ENCODE peak calls at places on chromosomes 2 and 18, in ten cellular contexts. K is ovary, W is fibroblast of lung, J is lower leg skin, B is AG04450, C is lower lobe of right lung, U is GM20000, Y is fibroblast of pulmonary artery, F is dorsolateral prefrontal cortex, S is HepG2. H is an unnamed sample.
A peak's percentile ranks its signal among the peaks of the same experiment; 100 is the strongest.

GRCh38 chr18:11981633-11982366 is 493 bp downstream of the IMPA2 start:
- DNase-seq in W (peak; percentile 30), U (peak; percentile 42), S (peak; percentile 92), J (peak; percentile 92), C (peak; percentile 75), K (peak; percentile 47), B (no peak), Y (no peak), F (no peak), H (peak; percentile 60)

GRCh38 chr2:204900487-204900886 is 355.2 kb downstream of the PARD3B start:
- DNase-seq in S (peak; percentile 43), W (no peak), J (no peak), B (no peak), F (no peak), K (no peak), C (no peak), Y (no peak), U (no peak), H (no peak)

GRCh38 chr2:68122680-68122964 is 35.1 kb upstream of the PNO1 start:
- DNase-seq in F (no peak), W (no peak), C (no peak), J (no peak), S (no peak), U (no peak), Y (no peak), K (no peak), B (no peak), H (no peak)

GRCh38 chr2:9821805-9822445 is 21.3 kb upstream of the TAF1B start:
- DNase-seq in J (peak; percentile 68), K (no peak), B (no peak), Y (no peak), F (no peak), W (no peak), U (no peak), C (no peak), S (no peak), H (no peak)

GRCh38 chr2:215397632-215398341 is 38.1 kb downstream of the FN1 start:
- DNase-seq in C (no peak), J (no peak), U (no peak), K (no peak), B (no peak), F (no peak), Y (no peak), W (peak; percentile 51), S (peak; percentile 57), H (no peak)

GRCh38 chr2:172098650-172099471 is 3.8 kb downstream of the DLX2 start:
- DNase-seq in J (peak; percentile 89), U (peak; percentile 78), W (no peak), Y (peak; percentile 57), S (peak; percentile 84), K (no peak), C (no peak), B (no peak), F (no peak), H (no peak)

GRCh38 chr2:199379251-199379650 is 78.5 kb downstream of the SATB2 start:
- DNase-seq in C (no peak), F (no peak), Y (peak; percentile 13), W (peak; percentile 64), B (no peak), S (no peak), U (no peak), J (no peak), K (no peak), H (no peak)

GRCh38 chr2:164735309-164735919 is 106.2 kb downstream of the COBLL1 start:
- DNase-seq in C (no peak), K (no peak), S (no peak), J (no peak), F (no peak), W (no peak), Y (no peak), U (no peak), B (no peak), H (no peak)

GRCh38 chr2:69054431-69054830 is 41.5 kb downstream of the ANTXR1 start:
- DNase-seq in F (no peak), W (peak; percentile 20), B (no peak), K (no peak), C (no peak), Y (peak; percentile 23), S (no peak), J (no peak), U (peak; percentile 22), H (no peak)

GRCh38 chr2:23260621-23261020 is 124.4 kb upstream of the KLHL29 start:
- DNase-seq in F (no peak), W (no peak), C (no peak), J (no peak), S (no peak), B (no peak), Y (no peak), U (no peak), K (no peak), H (no peak)

GRCh38 chr2:69171829-69172228 is 158.8 kb downstream of the ANTXR1 start:
- DNase-seq in U (no peak), S (no peak), C (no peak), F (no peak), J (no peak), K (no peak), W (no peak), B (no peak), Y (no peak), H (no peak)

GRCh38 chr18:61352611-61353010 is 19.4 kb downstream of the CDH20 start:
- DNase-seq in S (no peak), J (no peak), Y (no peak), K (no peak), C (no peak), B (no peak), F (no peak), U (no peak), W (no peak), H (no peak)

GRCh38 chr2:242034996-242035814 is 165.7 kb downstream of the RTP5 start:
- DNase-seq in S (no peak), C (no peak), K (peak; percentile 43), J (peak; percentile 80), Y (no peak), F (no peak), W (no peak), U (no peak), B (no peak), H (no peak)

GRCh38 chr2:106096446-106097369 is 97.4 kb downstream of the UXS1 start:
- DNase-seq in Y (no peak), C (no peak), S (no peak), B (no peak), K (no peak), W (no peak), F (no peak), J (peak; percentile 77), U (no peak), H (no peak)

GRCh38 chr2:225020157-225020864 is 22.0 kb downstream of the DOCK10 start:
- DNase-seq in W (no peak), U (no peak), F (no peak), K (no peak), S (no peak), B (no peak), J (no peak), C (no peak), Y (no peak), H (no peak)

GRCh38 chr2:119741868-119742267 is 17.9 kb upstream of the PTPN4 start:
- DNase-seq in F (no peak), B (no peak), J (no peak), S (no peak), Y (no peak), C (no peak), U (no peak), K (no peak), W (no peak), H (no peak)

DNA sequence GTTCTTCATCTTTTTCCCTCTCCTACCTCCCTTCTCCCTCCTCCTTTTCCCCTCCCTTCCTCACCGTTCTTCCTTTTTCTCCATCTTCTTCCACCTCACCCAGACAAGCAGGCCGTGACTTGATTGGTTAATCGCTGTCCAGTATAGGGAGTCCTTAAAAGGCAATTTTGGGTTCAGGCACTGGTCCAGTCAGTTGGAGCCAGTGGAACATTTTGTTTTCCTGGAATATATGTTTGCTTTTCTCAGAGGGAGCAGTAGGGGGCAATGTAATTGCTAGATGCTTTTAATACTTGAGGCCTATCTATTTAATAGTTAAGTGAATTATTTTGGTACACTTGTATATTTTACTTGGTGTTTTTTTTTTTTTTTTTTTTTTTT is 15.0 kb downstream of the ELAC1 start:
- DNase-seq in S (no peak), C (no peak), K (no peak), U (no peak), W (peak; percentile 46), J (no peak), Y (peak; percentile 20), F (no peak), B (no peak), H (no peak)
- TF ChIP-seq CTCF in S (no peak), C (no peak), K (no peak), U (no peak), W (peak; percentile 19), J (no peak), Y (peak; percentile 17), F (no peak), B (no peak), H (peak; percentile 12)

DNA sequence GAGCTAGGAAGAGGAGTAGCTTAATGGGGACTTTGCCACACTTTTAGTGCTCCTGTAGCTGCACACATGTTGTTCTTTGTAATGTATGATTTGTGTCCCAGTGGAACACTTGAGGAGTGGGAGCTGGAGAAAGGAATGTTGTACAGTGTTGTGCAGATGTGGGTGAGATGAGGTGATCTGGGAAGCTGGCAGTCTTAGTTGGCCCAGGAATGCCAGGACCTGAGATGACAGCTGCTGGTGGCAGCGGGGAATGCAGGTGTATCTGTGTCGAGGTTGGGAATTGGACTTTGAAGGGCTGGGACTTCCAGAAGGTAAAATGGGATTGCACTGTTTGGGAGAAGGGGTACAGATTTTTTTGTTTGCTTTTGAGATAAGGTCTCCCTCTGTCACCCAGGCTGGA is 23.6 kb downstream of the NEDD4L start:
- DNase-seq in K (no peak), U (no peak), W (no peak), F (no peak), S (no peak), C (no peak), Y (no peak), J (peak; percentile 50), B (no peak), H (no peak)
- TF ChIP-seq CTCF in K (no peak), U (no peak), W (no peak), F (no peak), S (peak; percentile 16), C (no peak), Y (no peak), J (no peak), B (no peak), H (no peak)

GRCh38 chr2:85423525-85423924 is 5.0 kb downstream of the SH2D6 start:
- DNase-seq in S (no peak), F (no peak), C (no peak), J (no peak), W (no peak), Y (no peak), B (no peak), K (no peak), U (no peak), H (no peak)
- TF ChIP-seq CTCF in S (no peak), F (no peak), C (no peak), J (no peak), W (no peak), Y (no peak), B (no peak), K (no peak), U (no peak), H (no peak)

DNA sequence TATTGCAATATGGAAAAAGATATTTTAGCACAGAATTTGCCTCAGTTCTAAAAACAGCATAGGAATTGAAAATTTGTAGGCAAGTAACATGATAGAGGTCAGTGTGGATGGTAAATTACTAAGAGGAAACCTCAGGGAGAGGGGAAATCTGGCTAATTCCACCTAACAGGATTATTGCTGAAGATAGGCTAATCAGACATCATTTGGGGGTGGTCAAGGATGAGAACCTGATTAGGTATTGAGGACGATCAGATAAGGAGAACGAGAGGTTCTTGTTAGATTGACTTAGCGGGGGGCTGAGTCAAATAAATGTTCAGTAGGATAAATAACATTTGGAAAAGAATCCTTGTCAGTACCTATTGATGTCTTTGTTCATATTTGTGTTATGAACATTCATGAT is 543.2 kb upstream of the LRRTM4 start:
- DNase-seq in W (no peak), J (no peak), C (no peak), K (no peak), F (no peak), B (no peak), U (no peak), Y (no peak), S (no peak), H (no peak)
- TF ChIP-seq CTCF in W (no peak), J (no peak), C (no peak), K (no peak), F (no peak), B (no peak), U (no peak), Y (no peak), S (no peak), H (no peak)

H was measured in heart right ventricle.